ENCODE peak calls at places on chromosomes 11 and 22, in five cellular contexts. I is upper lobe of right lung; W is MM.1S; C is CD8-positive, alpha-beta T cell; P is left ventricle myocardium inferior. L is an unnamed sample.

GRCh38 chr11:97751405-97751804 is 1269.3 kb upstream of the CNTN5 start:
- DNase-seq in I (no peak), W (no peak), C (no peak), P (peak), L (no peak)

GRCh38 chr11:125470355-125470754 is 25.7 kb downstream of the FEZ1 start:
- DNase-seq in I (no peak), W (no peak), C (no peak), P (no peak), L (no peak)

GRCh38 chr11:122179966-122180365 is 64.0 kb upstream of the BLID start:
- DNase-seq in I (no peak), W (no peak), C (no peak), P (no peak), L (no peak)

GRCh38 chr11:108966978-108967377 is 302.1 kb downstream of the DDX10 start:
- DNase-seq in I (no peak), W (no peak), C (no peak), P (no peak), L (no peak)

GRCh38 chr11:7257744-7258143 is 6.0 kb downstream of the SYT9 start:
- DNase-seq in I (no peak), W (no peak), C (no peak), P (no peak), L (no peak)

GRCh38 chr11:28257761-28258160 is 149.6 kb downstream of the METTL15 start:
- DNase-seq in I (no peak), W (no peak), C (no peak), P (no peak), L (peak)

GRCh38 chr11:112605093-112605666 is 344.5 kb upstream of the PLET1 start:
- DNase-seq in I (no peak), W (no peak), C (no peak), P (no peak), L (peak)

GRCh38 chr11:48012051-48012391 is 31.7 kb downstream of the PTPRJ start:
- DNase-seq in I (no peak), W (no peak), C (peak), P (no peak), L (no peak)

GRCh38 chr11:82818399-82819043 is 81.7 kb downstream of the PRCP start:
- DNase-seq in I (no peak), W (no peak), C (no peak), P (no peak), L (no peak)

GRCh38 chr11:9672288-9672916 is 8.5 kb downstream of the SWAP70 start:
- DNase-seq in I (no peak), W (no peak), C (no peak), P (no peak), L (no peak)

DNA sequence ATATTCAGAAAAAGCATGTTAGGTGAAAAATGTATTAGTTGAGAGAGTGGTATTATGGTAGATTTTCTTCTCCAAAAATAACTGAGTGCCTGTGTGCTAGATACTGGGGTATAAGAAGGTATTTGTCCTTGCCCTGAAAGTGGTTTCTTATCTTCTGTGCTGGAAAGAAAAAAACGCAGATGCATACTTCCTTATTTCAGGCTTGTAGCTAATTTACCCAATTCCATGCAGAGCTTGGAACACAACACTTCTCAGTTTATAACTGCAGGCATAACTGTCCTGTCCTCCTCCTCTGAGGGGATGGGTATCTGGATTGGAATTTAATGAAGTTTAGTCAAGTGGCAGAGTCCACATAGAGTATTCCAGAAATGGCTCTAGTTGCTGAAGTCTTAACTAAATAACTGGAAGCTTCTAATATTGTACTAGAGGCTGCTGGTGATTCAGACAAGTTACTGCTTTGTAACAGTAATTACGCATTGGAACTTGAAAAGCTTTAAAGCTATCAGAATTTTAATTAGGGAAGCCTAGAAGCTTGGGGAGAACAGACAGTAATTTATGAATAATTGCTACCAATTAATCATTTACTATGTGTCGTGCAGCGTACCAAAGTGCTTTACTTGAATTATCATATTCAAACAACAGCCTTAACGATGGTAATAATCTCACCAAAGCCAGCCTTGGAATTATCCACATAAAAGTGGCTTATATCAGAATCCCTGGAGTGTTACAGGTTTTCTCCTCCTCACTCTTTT is 12.7 kb upstream of the C11orf91 start:
- DNase-seq in I (no peak), W (no peak), C (no peak), P (no peak), L (no peak)
- H3K27ac ChIP-seq in I (peak), W (no peak), C (no peak), P (peak), L (no peak)

GRCh38 chr22:32204856-32205722 is at the start of gene RFPL2:
- DNase-seq in I (peak), W (no peak), C (no peak), P (no peak), L (peak)
- H3K4me3 ChIP-seq in I (peak), W (no peak), C (peak), P (peak), L (no peak)

GRCh38 chr11:16252373-16252772 is 104.0 kb downstream of the SOX6 start:
- DNase-seq in I (no peak), W (no peak), C (no peak), P (no peak), L (peak)
- TF ChIP-seq CTCF in I (no peak), W (no peak), C (no peak), P (peak), L (peak)

DNA sequence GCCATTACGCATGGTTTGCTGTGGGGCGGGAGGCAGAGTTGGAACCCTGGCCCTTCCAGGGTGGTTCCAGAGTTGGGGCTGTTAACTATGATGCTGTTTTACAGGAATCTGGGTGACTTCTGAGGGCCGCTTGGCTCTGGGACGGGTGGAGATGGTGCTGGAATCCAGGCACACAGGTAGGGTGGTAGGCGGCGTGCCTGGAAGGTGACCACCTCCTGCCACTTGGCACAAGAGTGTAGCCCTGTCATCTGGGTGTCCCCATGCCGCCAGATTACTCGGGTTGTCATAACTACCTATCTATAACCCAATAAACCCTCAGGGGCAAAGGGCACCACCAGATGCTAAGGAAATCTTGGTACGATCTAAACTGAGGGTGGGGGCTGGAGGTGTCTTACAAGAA is 1.3 kb downstream of the CARS1 start:
- DNase-seq in I (no peak), W (no peak), C (no peak), P (no peak), L (no peak)
- H3K27ac ChIP-seq in I (no peak), W (no peak), C (no peak), P (no peak), L (no peak)

DNA sequence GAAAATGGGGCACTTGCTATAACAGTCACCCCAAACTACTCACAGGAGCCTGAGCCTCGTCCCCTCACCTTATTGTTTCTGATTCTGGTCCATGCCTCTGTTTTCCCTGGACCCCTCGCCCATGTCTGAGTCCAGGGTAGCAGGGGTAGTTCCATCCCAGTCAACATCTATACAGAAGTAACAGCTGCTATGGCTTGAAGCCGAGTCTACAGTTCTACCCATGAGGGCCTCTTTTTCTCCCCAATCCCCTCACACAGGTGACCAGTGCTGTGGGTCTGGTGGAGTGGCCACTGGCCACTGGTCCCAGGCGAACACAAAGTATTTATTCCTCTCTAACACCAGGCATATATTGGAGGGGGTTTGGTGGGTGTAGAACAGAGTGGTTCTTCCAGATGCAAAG is 116.4 kb downstream of the ZNF280B start:
- DNase-seq in I (no peak), W (no peak), C (no peak), P (no peak), L (no peak)
- H3K4me3 ChIP-seq in I (no peak), W (no peak), C (no peak), P (no peak), L (no peak)

GRCh38 chr11:111515591-111515990 is 1.0 kb downstream of the HOATZ start:
- DNase-seq in I (no peak), W (no peak), C (no peak), P (no peak), L (no peak)

GRCh38 chr11:111513240-111513605 is 1.0 kb upstream of the BTG4 start:
- DNase-seq in I (no peak), W (no peak), C (no peak), P (no peak), L (no peak)

GRCh38 chr11:111510311-111510710 is 1.9 kb downstream of the BTG4 start:
- DNase-seq in I (no peak), W (no peak), C (no peak), P (no peak), L (no peak)

GRCh38 chr11:111512296-111513239 is at the start of gene BTG4:
- DNase-seq in I (no peak), W (peak), C (peak), P (no peak), L (no peak)

GRCh38 chr11:111514216-111515031 is at the start of gene HOATZ:
- DNase-seq in I (no peak), W (no peak), C (peak), P (no peak), L (no peak)
- TF ChIP-seq CTCF in I (no peak), W (no peak), C (no peak), P (no peak), L (peak)

GRCh38 chr11:35101223-35101622 is 37.7 kb upstream of the CD44 start:
- DNase-seq in I (no peak), W (no peak), C (no peak), P (no peak), L (no peak)
- H3K27ac ChIP-seq in I (no peak), W (no peak), C (no peak), P (no peak), L (no peak)

L was measured in brain microvascular endothelial cell.